ENCODE peak calls at places on chromosomes 3 and 15, in ten cellular contexts. One of them, this sample, is unnamed.

GRCh38 chr3:187318819-187319616 is 27.5 kb upstream of the MASP1 start:
- DNase-seq in GM12865: peak; percentile 66
- DNase-seq in NCI-H526 treated with DMSO at 0.1 percent for 48 hours: peak; percentile 23
- DNase-seq in Calu3: peak; percentile 60
- DNase-seq in dorsolateral prefrontal cortex: peak; percentile 26
- DNase-seq in activated T-cell treated with anti-CD3 and anti-CD28 coated beads, Interleukin-2, amount 50 U/mL, for 1 hour: peak; percentile 25
- DNase-seq in CD8-positive, alpha-beta memory T cell: peak; percentile 36
- DNase-seq in SK-N-DZ: peak; percentile 53
- DNase-seq in fibroblast of lung: peak; percentile 77
- DNase-seq in heart left ventricle: peak; percentile 43
- DNase-seq in this sample: no peak

GRCh38 chr15:48557335-48557734 is 88.2 kb downstream of the FBN1 start:
- DNase-seq in GM12865: no peak
- DNase-seq in NCI-H526 treated with DMSO at 0.1 percent for 48 hours: no peak
- DNase-seq in Calu3: no peak
- DNase-seq in dorsolateral prefrontal cortex: no peak
- DNase-seq in activated T-cell treated with anti-CD3 and anti-CD28 coated beads, Interleukin-2, amount 50 U/mL, for 1 hour: no peak
- DNase-seq in CD8-positive, alpha-beta memory T cell: no peak
- DNase-seq in SK-N-DZ: no peak
- DNase-seq in fibroblast of lung: no peak
- DNase-seq in heart left ventricle: peak; percentile 76
- DNase-seq in this sample: no peak

GRCh38 chr3:13671536-13672233 is 122.8 kb downstream of the FBLN2 start:
- DNase-seq in GM12865: no peak
- DNase-seq in NCI-H526 treated with DMSO at 0.1 percent for 48 hours: no peak
- DNase-seq in Calu3: no peak
- DNase-seq in dorsolateral prefrontal cortex: no peak
- DNase-seq in activated T-cell treated with anti-CD3 and anti-CD28 coated beads, Interleukin-2, amount 50 U/mL, for 1 hour: no peak
- DNase-seq in CD8-positive, alpha-beta memory T cell: no peak
- DNase-seq in SK-N-DZ: no peak
- DNase-seq in fibroblast of lung: no peak
- DNase-seq in heart left ventricle: no peak
- DNase-seq in this sample: no peak

GRCh38 chr3:13581485-13582365 is 32.8 kb downstream of the FBLN2 start:
- DNase-seq in GM12865: no peak
- DNase-seq in NCI-H526 treated with DMSO at 0.1 percent for 48 hours: no peak
- DNase-seq in Calu3: no peak
- DNase-seq in dorsolateral prefrontal cortex: no peak
- DNase-seq in activated T-cell treated with anti-CD3 and anti-CD28 coated beads, Interleukin-2, amount 50 U/mL, for 1 hour: no peak
- DNase-seq in CD8-positive, alpha-beta memory T cell: no peak
- DNase-seq in SK-N-DZ: no peak
- DNase-seq in fibroblast of lung: peak; percentile 40
- DNase-seq in heart left ventricle: peak; percentile 67
- DNase-seq in this sample: no peak

GRCh38 chr3:106609666-106610301 is 741.0 kb upstream of the CBLB start:
- DNase-seq in GM12865: peak; percentile 88
- DNase-seq in NCI-H526 treated with DMSO at 0.1 percent for 48 hours: peak; percentile 14
- DNase-seq in Calu3: peak; percentile 69
- DNase-seq in dorsolateral prefrontal cortex: peak; percentile 34
- DNase-seq in activated T-cell treated with anti-CD3 and anti-CD28 coated beads, Interleukin-2, amount 50 U/mL, for 1 hour: peak; percentile 25
- DNase-seq in CD8-positive, alpha-beta memory T cell: peak; percentile 58
- DNase-seq in SK-N-DZ: peak; percentile 74
- DNase-seq in fibroblast of lung: peak; percentile 95
- DNase-seq in heart left ventricle: peak; percentile 27
- DNase-seq in this sample: peak; percentile 28

GRCh38 chr3:57715672-57716071 is 22.8 kb upstream of the DENND6A start:
- DNase-seq in GM12865: no peak
- DNase-seq in NCI-H526 treated with DMSO at 0.1 percent for 48 hours: no peak
- DNase-seq in Calu3: no peak
- DNase-seq in dorsolateral prefrontal cortex: no peak
- DNase-seq in activated T-cell treated with anti-CD3 and anti-CD28 coated beads, Interleukin-2, amount 50 U/mL, for 1 hour: no peak
- DNase-seq in CD8-positive, alpha-beta memory T cell: no peak
- DNase-seq in SK-N-DZ: no peak
- DNase-seq in fibroblast of lung: no peak
- DNase-seq in heart left ventricle: no peak
- DNase-seq in this sample: no peak

GRCh38 chr3:97957617-97958311 is 14.5 kb downstream of the RIOX2 start:
- DNase-seq in GM12865: no peak
- DNase-seq in NCI-H526 treated with DMSO at 0.1 percent for 48 hours: no peak
- DNase-seq in Calu3: no peak
- DNase-seq in dorsolateral prefrontal cortex: no peak
- DNase-seq in activated T-cell treated with anti-CD3 and anti-CD28 coated beads, Interleukin-2, amount 50 U/mL, for 1 hour: no peak
- DNase-seq in CD8-positive, alpha-beta memory T cell: no peak
- DNase-seq in SK-N-DZ: no peak
- DNase-seq in fibroblast of lung: peak; percentile 83
- DNase-seq in heart left ventricle: no peak
- DNase-seq in this sample: peak; percentile 50

GRCh38 chr3:126352476-126353454 is 4.4 kb downstream of the KLF15 start:
- DNase-seq in GM12865: no peak
- DNase-seq in NCI-H526 treated with DMSO at 0.1 percent for 48 hours: no peak
- DNase-seq in Calu3: no peak
- DNase-seq in dorsolateral prefrontal cortex: no peak
- DNase-seq in activated T-cell treated with anti-CD3 and anti-CD28 coated beads, Interleukin-2, amount 50 U/mL, for 1 hour: no peak
- DNase-seq in CD8-positive, alpha-beta memory T cell: no peak
- DNase-seq in SK-N-DZ: no peak
- DNase-seq in fibroblast of lung: peak; percentile 87
- DNase-seq in heart left ventricle: no peak
- DNase-seq in this sample: peak; percentile 42

GRCh38 chr15:43941555-43941954 is 114.8 kb downstream of the WDR76 start:
- DNase-seq in GM12865: peak; percentile 70
- DNase-seq in NCI-H526 treated with DMSO at 0.1 percent for 48 hours: no peak
- DNase-seq in Calu3: no peak
- DNase-seq in dorsolateral prefrontal cortex: no peak
- DNase-seq in activated T-cell treated with anti-CD3 and anti-CD28 coated beads, Interleukin-2, amount 50 U/mL, for 1 hour: no peak
- DNase-seq in CD8-positive, alpha-beta memory T cell: no peak
- DNase-seq in SK-N-DZ: no peak
- DNase-seq in fibroblast of lung: no peak
- DNase-seq in heart left ventricle: no peak
- DNase-seq in this sample: no peak

GRCh38 chr15:51759557-51760070 is 8.2 kb downstream of the TMOD2 start:
- DNase-seq in GM12865: peak; percentile 33
- DNase-seq in NCI-H526 treated with DMSO at 0.1 percent for 48 hours: no peak
- DNase-seq in Calu3: no peak
- DNase-seq in dorsolateral prefrontal cortex: no peak
- DNase-seq in activated T-cell treated with anti-CD3 and anti-CD28 coated beads, Interleukin-2, amount 50 U/mL, for 1 hour: no peak
- DNase-seq in CD8-positive, alpha-beta memory T cell: no peak
- DNase-seq in SK-N-DZ: no peak
- DNase-seq in fibroblast of lung: peak; percentile 97
- DNase-seq in heart left ventricle: peak; percentile 83
- DNase-seq in this sample: no peak

GRCh38 chr3:13851997-13852637 is 27.8 kb downstream of the WNT7A start:
- DNase-seq in GM12865: no peak
- DNase-seq in NCI-H526 treated with DMSO at 0.1 percent for 48 hours: no peak
- DNase-seq in Calu3: no peak
- DNase-seq in dorsolateral prefrontal cortex: no peak
- DNase-seq in activated T-cell treated with anti-CD3 and anti-CD28 coated beads, Interleukin-2, amount 50 U/mL, for 1 hour: no peak
- DNase-seq in CD8-positive, alpha-beta memory T cell: no peak
- DNase-seq in SK-N-DZ: no peak
- DNase-seq in fibroblast of lung: no peak
- DNase-seq in heart left ventricle: no peak
- DNase-seq in this sample: no peak

GRCh38 chr3:64995857-64996564 is 308.2 kb upstream of the ADAMTS9 start:
- DNase-seq in GM12865: peak; percentile 22
- DNase-seq in NCI-H526 treated with DMSO at 0.1 percent for 48 hours: no peak
- DNase-seq in Calu3: no peak
- DNase-seq in dorsolateral prefrontal cortex: no peak
- DNase-seq in activated T-cell treated with anti-CD3 and anti-CD28 coated beads, Interleukin-2, amount 50 U/mL, for 1 hour: no peak
- DNase-seq in CD8-positive, alpha-beta memory T cell: no peak
- DNase-seq in SK-N-DZ: no peak
- DNase-seq in fibroblast of lung: peak; percentile 20
- DNase-seq in heart left ventricle: peak; percentile 28
- DNase-seq in this sample: no peak

GRCh38 chr15:59020321-59020720 is 32.9 kb downstream of the RNF111 start:
- DNase-seq in GM12865: no peak
- DNase-seq in NCI-H526 treated with DMSO at 0.1 percent for 48 hours: no peak
- DNase-seq in Calu3: no peak
- DNase-seq in dorsolateral prefrontal cortex: no peak
- DNase-seq in activated T-cell treated with anti-CD3 and anti-CD28 coated beads, Interleukin-2, amount 50 U/mL, for 1 hour: no peak
- DNase-seq in CD8-positive, alpha-beta memory T cell: no peak
- DNase-seq in SK-N-DZ: no peak
- DNase-seq in fibroblast of lung: no peak
- DNase-seq in heart left ventricle: no peak
- DNase-seq in this sample: no peak

GRCh38 chr15:88394553-88395159 is 72.5 kb downstream of the MRPL46 start:
- DNase-seq in GM12865: no peak
- DNase-seq in NCI-H526 treated with DMSO at 0.1 percent for 48 hours: no peak
- DNase-seq in Calu3: no peak
- DNase-seq in dorsolateral prefrontal cortex: no peak
- DNase-seq in activated T-cell treated with anti-CD3 and anti-CD28 coated beads, Interleukin-2, amount 50 U/mL, for 1 hour: no peak
- DNase-seq in CD8-positive, alpha-beta memory T cell: no peak
- DNase-seq in SK-N-DZ: no peak
- DNase-seq in fibroblast of lung: peak; percentile 6
- DNase-seq in heart left ventricle: no peak
- DNase-seq in this sample: no peak

GRCh38 chr15:81278306-81279029 is 45.5 kb downstream of the STARD5 start:
- DNase-seq in GM12865: no peak
- DNase-seq in NCI-H526 treated with DMSO at 0.1 percent for 48 hours: no peak
- DNase-seq in Calu3: no peak
- DNase-seq in dorsolateral prefrontal cortex: no peak
- DNase-seq in activated T-cell treated with anti-CD3 and anti-CD28 coated beads, Interleukin-2, amount 50 U/mL, for 1 hour: no peak
- DNase-seq in CD8-positive, alpha-beta memory T cell: no peak
- DNase-seq in SK-N-DZ: no peak
- DNase-seq in fibroblast of lung: no peak
- DNase-seq in heart left ventricle: no peak
- DNase-seq in this sample: no peak

GRCh38 chr15:64699767-64700388 is 75.5 kb downstream of the RBPMS2 start:
- DNase-seq in GM12865: no peak
- DNase-seq in NCI-H526 treated with DMSO at 0.1 percent for 48 hours: no peak
- DNase-seq in Calu3: no peak
- DNase-seq in dorsolateral prefrontal cortex: no peak
- DNase-seq in activated T-cell treated with anti-CD3 and anti-CD28 coated beads, Interleukin-2, amount 50 U/mL, for 1 hour: no peak
- DNase-seq in CD8-positive, alpha-beta memory T cell: no peak
- DNase-seq in SK-N-DZ: peak; percentile 85
- DNase-seq in fibroblast of lung: peak; percentile 50
- DNase-seq in heart left ventricle: peak; percentile 71
- DNase-seq in this sample: no peak

GRCh38 chr3:145243875-145244274 is 917.1 kb downstream of the PLOD2 start:
- DNase-seq in GM12865: no peak
- DNase-seq in NCI-H526 treated with DMSO at 0.1 percent for 48 hours: no peak
- DNase-seq in Calu3: no peak
- DNase-seq in dorsolateral prefrontal cortex: no peak
- DNase-seq in activated T-cell treated with anti-CD3 and anti-CD28 coated beads, Interleukin-2, amount 50 U/mL, for 1 hour: no peak
- DNase-seq in CD8-positive, alpha-beta memory T cell: no peak
- DNase-seq in SK-N-DZ: no peak
- DNase-seq in fibroblast of lung: peak; percentile 92
- DNase-seq in heart left ventricle: no peak
- DNase-seq in this sample: no peak

GRCh38 chr3:49924683-49925082 is 4.9 kb downstream of the MON1A start:
- DNase-seq in GM12865: no peak
- DNase-seq in NCI-H526 treated with DMSO at 0.1 percent for 48 hours: no peak
- DNase-seq in Calu3: peak; percentile 15
- DNase-seq in dorsolateral prefrontal cortex: no peak
- DNase-seq in activated T-cell treated with anti-CD3 and anti-CD28 coated beads, Interleukin-2, amount 50 U/mL, for 1 hour: no peak
- DNase-seq in CD8-positive, alpha-beta memory T cell: no peak
- DNase-seq in SK-N-DZ: no peak
- DNase-seq in fibroblast of lung: peak; percentile 85
- DNase-seq in heart left ventricle: no peak
- DNase-seq in this sample: no peak

GRCh38 chr3:101932326-101933108 is 83.2 kb downstream of the NFKBIZ start:
- DNase-seq in GM12865: no peak
- DNase-seq in NCI-H526 treated with DMSO at 0.1 percent for 48 hours: no peak
- DNase-seq in Calu3: no peak
- DNase-seq in dorsolateral prefrontal cortex: no peak
- DNase-seq in activated T-cell treated with anti-CD3 and anti-CD28 coated beads, Interleukin-2, amount 50 U/mL, for 1 hour: no peak
- DNase-seq in CD8-positive, alpha-beta memory T cell: no peak
- DNase-seq in SK-N-DZ: no peak
- DNase-seq in fibroblast of lung: no peak
- DNase-seq in heart left ventricle: no peak
- DNase-seq in this sample: no peak

GRCh38 chr3:78495326-78495725 is 1272.5 kb downstream of the ROBO1 start:
- DNase-seq in GM12865: no peak
- DNase-seq in NCI-H526 treated with DMSO at 0.1 percent for 48 hours: no peak
- DNase-seq in Calu3: no peak
- DNase-seq in dorsolateral prefrontal cortex: no peak
- DNase-seq in activated T-cell treated with anti-CD3 and anti-CD28 coated beads, Interleukin-2, amount 50 U/mL, for 1 hour: no peak
- DNase-seq in CD8-positive, alpha-beta memory T cell: no peak
- DNase-seq in SK-N-DZ: no peak
- DNase-seq in fibroblast of lung: no peak
- DNase-seq in heart left ventricle: no peak
- DNase-seq in this sample: no peak

GRCh38 chr3:70580021-70580420 is 267.6 kb upstream of the MDFIC2 start:
- DNase-seq in GM12865: no peak
- DNase-seq in NCI-H526 treated with DMSO at 0.1 percent for 48 hours: no peak
- DNase-seq in Calu3: no peak
- DNase-seq in dorsolateral prefrontal cortex: no peak
- DNase-seq in activated T-cell treated with anti-CD3 and anti-CD28 coated beads, Interleukin-2, amount 50 U/mL, for 1 hour: no peak
- DNase-seq in CD8-positive, alpha-beta memory T cell: no peak
- DNase-seq in SK-N-DZ: no peak
- DNase-seq in fibroblast of lung: peak; percentile 41
- DNase-seq in heart left ventricle: no peak
- DNase-seq in this sample: no peak

GRCh38 chr3:126270145-126270811 is 86.9 kb downstream of the KLF15 start:
- DNase-seq in GM12865: no peak
- DNase-seq in NCI-H526 treated with DMSO at 0.1 percent for 48 hours: no peak
- DNase-seq in Calu3: peak; percentile 62
- DNase-seq in dorsolateral prefrontal cortex: peak; percentile 66
- DNase-seq in activated T-cell treated with anti-CD3 and anti-CD28 coated beads, Interleukin-2, amount 50 U/mL, for 1 hour: no peak
- DNase-seq in CD8-positive, alpha-beta memory T cell: no peak
- DNase-seq in SK-N-DZ: no peak
- DNase-seq in fibroblast of lung: peak; percentile 75
- DNase-seq in heart left ventricle: peak; percentile 86
- DNase-seq in this sample: no peak

GRCh38 chr3:55159711-55160110 is 231.9 kb upstream of the LRTM1 start:
- DNase-seq in GM12865: no peak
- DNase-seq in NCI-H526 treated with DMSO at 0.1 percent for 48 hours: no peak
- DNase-seq in Calu3: no peak
- DNase-seq in dorsolateral prefrontal cortex: no peak
- DNase-seq in activated T-cell treated with anti-CD3 and anti-CD28 coated beads, Interleukin-2, amount 50 U/mL, for 1 hour: no peak
- DNase-seq in CD8-positive, alpha-beta memory T cell: no peak
- DNase-seq in SK-N-DZ: no peak
- DNase-seq in fibroblast of lung: no peak
- DNase-seq in heart left ventricle: no peak
- DNase-seq in this sample: no peak

GRCh38 chr15:89458440-89458839 is 37.9 kb downstream of the RHCG start:
- DNase-seq in GM12865: no peak
- DNase-seq in NCI-H526 treated with DMSO at 0.1 percent for 48 hours: no peak
- DNase-seq in Calu3: no peak
- DNase-seq in dorsolateral prefrontal cortex: no peak
- DNase-seq in activated T-cell treated with anti-CD3 and anti-CD28 coated beads, Interleukin-2, amount 50 U/mL, for 1 hour: no peak
- DNase-seq in CD8-positive, alpha-beta memory T cell: no peak
- DNase-seq in SK-N-DZ: no peak
- DNase-seq in fibroblast of lung: no peak
- DNase-seq in heart left ventricle: no peak
- DNase-seq in this sample: no peak

This sample was measured in Peyer's patch.